ENCODE peak calls at places on chromosomes 3 and 15, in seven cellular contexts. I is BE2C; D is MM.1S; T is CD8-positive, alpha-beta memory T cell; N is SJCRH30; U is fibroblast of mammary gland; Q is neural progenitor cell. Y is an unnamed sample.

GRCh38 chr15:25860885-25861866 is 2.0 kb downstream of the ATP10A start:
- DNase-seq in U (no peak), N (no peak), D (no peak), Q (no peak), I (no peak), T (peak; percentile 47), Y (peak; percentile 61)

GRCh38 chr3:18680759-18681158 is 255.6 kb upstream of the SATB1 start:
- DNase-seq in N (no peak), U (no peak), T (no peak), I (no peak), D (no peak), Q (no peak), Y (no peak)

GRCh38 chr3:195123196-195123805 is 147.7 kb downstream of the XXYLT1 start:
- DNase-seq in N (peak; percentile 20), T (no peak), Q (peak; percentile 39), I (peak; percentile 51), D (no peak), U (no peak), Y (no peak)

GRCh38 chr3:43155464-43156121 is 49.7 kb upstream of the POMGNT2 start:
- DNase-seq in T (no peak), Q (peak; percentile 77), N (peak; percentile 45), D (no peak), U (peak; percentile 88), I (peak; percentile 63), Y (no peak)

GRCh38 chr3:14505803-14506500 is 34.2 kb downstream of the GRIP2 start:
- DNase-seq in Q (no peak), U (no peak), D (no peak), N (no peak), T (no peak), I (no peak), Y (no peak)

GRCh38 chr15:89379818-89380217 is 45.2 kb upstream of the POLG start:
- DNase-seq in T (no peak), U (no peak), I (no peak), D (no peak), Q (peak; percentile 23), N (no peak), Y (no peak)

GRCh38 chr15:41499109-41499851 is 5.6 kb downstream of the ITPKA start:
- DNase-seq in U (peak; percentile 14), T (no peak), Q (no peak), D (no peak), N (no peak), I (no peak), Y (no peak)

GRCh38 chr15:88127477-88127799 is 129.1 kb downstream of the NTRK3 start:
- DNase-seq in T (no peak), D (no peak), I (no peak), U (no peak), Q (no peak), N (peak; percentile 95), Y (no peak)

GRCh38 chr3:165196577-165197561 is 685 bp upstream of the SLITRK3 start:
- DNase-seq in Q (peak; percentile 62), I (peak; percentile 8), T (no peak), D (no peak), U (peak; percentile 10), N (peak; percentile 14), Y (no peak)

GRCh38 chr15:53213336-53213735 is 423.2 kb upstream of the ONECUT1 start:
- DNase-seq in Q (no peak), I (no peak), N (no peak), T (no peak), D (no peak), U (no peak), Y (no peak)

GRCh38 chr15:70748281-70748747 is 15.0 kb downstream of the UACA start:
- DNase-seq in Q (no peak), N (no peak), I (peak; percentile 9), U (peak; percentile 59), T (no peak), D (no peak), Y (no peak)

GRCh38 chr3:13285007-13285567 is 135.0 kb downstream of the NUP210 start:
- DNase-seq in N (no peak), T (no peak), I (no peak), U (no peak), Q (no peak), D (no peak), Y (no peak)

GRCh38 chr3:13281657-13282527 is 138.2 kb downstream of the NUP210 start:
- DNase-seq in U (no peak), I (no peak), N (no peak), D (no peak), Q (peak; percentile 63), T (no peak), Y (no peak)

GRCh38 chr3:13283877-13284264 is 136.3 kb downstream of the NUP210 start:
- DNase-seq in U (no peak), T (no peak), I (no peak), D (no peak), Q (no peak), N (no peak), Y (no peak)

GRCh38 chr3:13282528-13282985 is 137.6 kb downstream of the NUP210 start:
- DNase-seq in N (no peak), Q (peak; percentile 77), U (no peak), T (no peak), D (peak; percentile 48), I (no peak), Y (no peak)

DNA sequence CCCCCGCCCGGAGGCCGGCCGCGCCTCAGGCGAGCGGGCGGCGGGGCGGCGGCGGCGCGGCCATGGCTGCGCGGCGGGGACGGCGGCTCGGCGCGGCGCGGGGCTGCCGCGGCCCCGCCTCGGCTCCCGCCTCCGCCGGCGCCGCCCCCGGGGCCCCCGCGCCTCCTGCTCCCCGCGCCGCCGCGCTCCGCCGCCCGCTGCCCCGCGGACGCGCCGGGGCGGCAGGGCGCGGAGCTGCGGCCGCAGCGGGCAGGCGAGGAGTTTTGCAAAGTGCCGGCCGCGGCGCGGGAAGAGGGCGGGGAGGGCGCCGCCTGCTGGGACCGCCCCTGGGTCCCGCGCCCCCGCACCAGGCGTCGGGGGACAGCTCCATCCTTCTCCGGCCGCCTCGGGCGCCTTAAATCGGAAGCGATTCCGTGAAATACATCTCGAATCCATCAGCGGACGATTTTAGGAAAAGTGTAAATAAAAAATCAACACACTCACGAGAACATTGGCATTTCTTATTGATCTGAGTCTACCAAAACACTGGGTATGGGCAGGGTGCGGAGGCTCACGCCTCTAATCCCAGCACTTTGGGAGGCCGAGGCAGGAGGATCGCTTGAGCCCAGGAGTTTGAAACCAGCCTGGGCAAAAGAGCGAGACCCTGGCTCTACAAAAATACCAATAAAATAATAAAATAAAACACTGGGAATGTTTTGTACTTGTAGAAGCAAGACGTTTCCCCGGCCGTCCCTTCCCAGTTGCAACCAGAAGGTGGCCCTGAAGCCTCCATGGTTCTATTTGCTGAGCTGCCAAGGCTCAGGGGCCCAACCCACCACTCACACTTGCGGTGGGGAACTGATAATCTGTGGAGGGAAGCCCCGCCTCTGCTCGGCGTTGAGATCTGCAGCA is 136.9 kb downstream of the NUP210 start:
- DNase-seq in T (no peak), N (no peak), Q (peak; percentile 70), U (no peak), I (peak; percentile 40), D (peak; percentile 64), Y (no peak)
- H3K4me3 ChIP-seq in T (no peak overlapping the region), N (no peak overlapping the region), Q (peak overlapping the region; percentile 66), U (no peak overlapping the region), I (peak overlapping the region; percentile 29), D (peak overlapping the region; percentile 68), Y (peak overlapping the region; percentile 35)

DNA sequence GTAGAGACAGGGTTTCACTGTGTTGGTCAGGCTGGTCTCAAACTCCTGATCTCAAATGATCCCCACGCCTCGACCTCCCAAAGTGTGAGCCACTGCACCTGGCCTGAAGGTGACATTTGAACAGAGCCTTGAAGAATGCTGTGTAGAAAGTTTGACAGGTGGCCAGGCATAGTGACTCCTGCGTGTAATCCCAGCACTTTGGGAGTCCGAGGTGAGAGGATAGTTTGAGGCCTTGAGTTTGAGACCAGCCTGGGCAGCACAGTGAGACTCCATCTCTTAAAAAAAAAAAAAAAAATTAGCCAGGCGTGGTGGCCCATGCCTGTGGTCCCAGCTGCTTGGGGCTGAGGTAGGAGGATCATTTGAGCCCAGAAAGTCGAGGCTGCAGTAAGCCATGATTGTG is 1.5 kb downstream of the IQGAP1 start:
- DNase-seq in N (no peak), I (no peak), Q (no peak), U (no peak), T (no peak), D (no peak), Y (no peak)
- H3K4me3 ChIP-seq in N (peak overlapping the region; percentile 86), I (no peak overlapping the region), Q (no peak overlapping the region), U (peak overlapping the region; percentile 75), T (peak overlapping the region; percentile 87), D (peak overlapping the region; percentile 95), Y (no peak overlapping the region)

DNA sequence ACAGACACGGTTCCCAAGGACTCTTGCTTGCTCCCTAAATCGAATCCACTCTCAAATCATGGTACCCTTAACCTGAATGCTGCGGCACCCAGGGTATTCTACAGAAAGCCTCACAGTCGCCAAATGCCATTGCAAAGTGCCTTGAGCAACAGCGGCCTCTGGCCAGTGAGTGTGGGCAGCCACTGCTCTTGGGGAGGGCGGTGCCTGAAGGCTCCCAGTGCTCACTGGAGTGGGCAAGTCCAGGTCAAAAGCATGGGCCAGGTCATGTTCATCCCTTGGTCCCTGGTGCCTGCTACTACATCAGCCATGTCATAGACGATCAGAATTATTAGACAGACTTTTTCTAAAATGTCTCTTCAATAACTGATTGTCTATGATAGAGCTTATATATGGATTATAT is 82.5 kb downstream of the ADAMTS17 start:
- DNase-seq in Q (no peak), T (no peak), I (no peak), N (no peak), D (no peak), U (no peak), Y (no peak)
- H3K4me3 ChIP-seq in Q (no peak overlapping the region), T (no peak overlapping the region), I (no peak overlapping the region), N (no peak overlapping the region), D (no peak overlapping the region), U (no peak overlapping the region), Y (no peak overlapping the region)

DNA sequence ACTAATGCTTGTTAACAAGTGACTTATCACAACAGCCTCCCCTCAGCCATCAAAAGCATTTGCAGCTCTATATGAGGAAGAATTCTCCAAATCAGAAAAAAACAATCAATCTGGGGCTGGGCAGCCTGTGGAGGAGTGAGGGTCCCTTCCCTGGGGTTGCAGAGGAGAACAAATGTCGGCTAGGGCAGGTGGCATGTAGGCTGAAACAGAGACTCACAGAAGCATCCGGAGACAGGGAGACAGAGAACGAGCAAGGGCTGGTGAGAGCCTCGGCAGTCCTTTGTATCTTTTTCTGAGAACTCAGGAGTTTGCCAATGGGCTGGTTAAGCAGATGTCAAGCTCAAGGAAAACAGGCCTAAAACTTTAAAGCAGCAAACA is 15.8 kb downstream of the ITGA11 start:
- DNase-seq in Q (no peak), N (no peak), T (no peak), D (no peak), U (no peak), I (no peak), Y (no peak)
- H3K4me3 ChIP-seq in Q (no peak overlapping the region), N (no peak overlapping the region), T (no peak overlapping the region), D (no peak overlapping the region), U (no peak overlapping the region), I (no peak overlapping the region), Y (no peak overlapping the region)

DNA sequence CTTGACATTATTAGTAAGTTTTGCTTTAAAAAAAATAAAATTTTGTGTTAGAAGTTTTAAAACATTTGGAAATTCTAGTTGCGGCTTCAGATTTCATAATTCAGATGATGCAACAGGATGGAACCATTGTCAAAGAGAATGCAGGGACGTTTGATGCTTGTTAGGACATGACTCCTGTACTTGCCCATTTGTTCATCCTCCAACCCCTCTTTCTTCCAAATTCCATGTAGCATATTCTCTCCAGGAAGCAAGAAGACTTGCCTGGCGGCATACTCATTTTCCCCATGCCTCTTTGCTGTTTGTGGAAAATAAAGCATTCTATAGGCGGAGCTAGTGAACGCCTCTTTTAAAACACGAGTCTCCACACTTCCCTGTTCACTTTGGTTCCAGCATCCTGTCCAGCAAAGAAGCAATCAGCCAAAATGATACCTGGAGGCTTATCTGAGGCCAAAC is at the start of gene CSTA:
- DNase-seq in U (peak; percentile 56), D (no peak), I (no peak), N (no peak), T (no peak), Q (no peak), Y (no peak)
- H3K4me3 ChIP-seq in U (peak within 1 kb of the TSS; percentile 25), D (no peak within 1 kb of the TSS), I (no peak within 1 kb of the TSS), N (no peak within 1 kb of the TSS), T (no peak within 1 kb of the TSS), Q (no peak within 1 kb of the TSS), Y (no peak within 1 kb of the TSS)

GRCh38 chr15:38646716-38647115 is 82.1 kb upstream of the RASGRP1 start:
- DNase-seq in N (no peak), D (no peak), Q (no peak), I (no peak), U (no peak), T (no peak), Y (no peak)
- H3K4me3 ChIP-seq in N (no peak overlapping the region), D (no peak overlapping the region), Q (no peak overlapping the region), I (no peak overlapping the region), U (no peak overlapping the region), T (no peak overlapping the region), Y (no peak overlapping the region)